ENCODE peak calls at places on chromosomes 12 and 14, in six cellular contexts. H is H9, D is IMR-90, G is mesenchymal stem cell, W is H1, X is trophoblast cell. Y is an unnamed sample.
A peak's percentile ranks its signal among the peaks of the same experiment; 100 is the strongest.

GRCh38 chr14:58488550-58488949 is 61.0 kb downstream of the KIAA0586 start:
- DNase-seq in W (no peak), G (peak; percentile 40), D (peak; percentile 50), H (no peak), X (no peak), Y (no peak)

GRCh38 chr12:131282292-131283080 is 328.8 kb downstream of the ADGRD1 start:
- DNase-seq in G (no peak), D (no peak), W (no peak), H (no peak), X (no peak), Y (no peak)

GRCh38 chr12:44847888-44848770 is 28.0 kb downstream of the NELL2 start:
- DNase-seq in D (no peak), X (no peak), H (no peak), G (no peak), W (no peak), Y (no peak)

GRCh38 chr12:112466011-112466422 is 47.3 kb downstream of the PTPN11 start:
- DNase-seq in H (no peak), D (no peak), W (no peak), X (no peak), G (no peak), Y (no peak)

GRCh38 chr12:108543642-108544041 is 17.3 kb downstream of the SART3 start:
- DNase-seq in G (no peak), D (no peak), W (no peak), H (no peak), X (no peak), Y (no peak)

GRCh38 chr14:25004389-25004809 is 45.5 kb downstream of the STXBP6 start:
- DNase-seq in D (no peak), W (no peak), H (no peak), G (no peak), X (no peak), Y (no peak)

GRCh38 chr12:110244829-110245228 is 36.2 kb upstream of the ATP2A2 start:
- DNase-seq in W (no peak), G (no peak), H (peak; percentile 89), D (no peak), X (no peak), Y (no peak)

GRCh38 chr12:27870939-27871338 is 90.9 kb upstream of the MANSC4 start:
- DNase-seq in G (peak; percentile 43), D (peak; percentile 90), X (no peak), W (no peak), H (no peak), Y (no peak)

GRCh38 chr12:113933201-113933786 is 32.8 kb downstream of the RBM19 start:
- DNase-seq in W (no peak), D (peak; percentile 79), X (no peak), G (peak; percentile 90), H (no peak), Y (peak; percentile 48)

GRCh38 chr14:20494935-20495766 is 10.2 kb upstream of the RNASE10 start:
- DNase-seq in W (no peak), G (no peak), D (peak; percentile 53), H (peak; percentile 34), X (peak; percentile 69), Y (no peak)

GRCh38 chr12:132686831-132687210 is 321 bp downstream of the POLE start:
- DNase-seq in D (no peak), W (no peak), H (no peak), X (no peak), G (no peak), Y (no peak)
- H2BK120ac ChIP-seq in D (no peak overlapping the region), W (no peak overlapping the region), H (no peak overlapping the region), X (peak overlapping the region; percentile 94), G (peak overlapping the region; percentile 49), Y (no peak overlapping the region)

GRCh38 chr14:73253721-73254120 is 16.4 kb downstream of the PAPLN start:
- DNase-seq in D (no peak), H (no peak), G (no peak), W (no peak), X (no peak), Y (no peak)

GRCh38 chr14:73254247-73255004 is 17.1 kb downstream of the PAPLN start:
- DNase-seq in H (no peak), X (no peak), W (no peak), G (no peak), D (no peak), Y (no peak)

GRCh38 chr14:73258076-73258475 is 20.8 kb downstream of the PAPLN start:
- DNase-seq in X (no peak), H (no peak), W (no peak), D (no peak), G (no peak), Y (no peak)

GRCh38 chr14:73255005-73255400 is 17.7 kb downstream of the PAPLN start:
- DNase-seq in D (no peak), G (no peak), W (no peak), H (no peak), X (no peak), Y (no peak)

GRCh38 chr14:73255693-73256225 is 18.5 kb downstream of the PAPLN start:
- DNase-seq in W (no peak), G (no peak), H (no peak), D (no peak), X (no peak), Y (no peak)
- H2AFZ ChIP-seq in W (no peak overlapping the region), G (no peak overlapping the region), H (no peak overlapping the region), D (no peak overlapping the region), X (no peak overlapping the region), Y (no peak overlapping the region)

DNA sequence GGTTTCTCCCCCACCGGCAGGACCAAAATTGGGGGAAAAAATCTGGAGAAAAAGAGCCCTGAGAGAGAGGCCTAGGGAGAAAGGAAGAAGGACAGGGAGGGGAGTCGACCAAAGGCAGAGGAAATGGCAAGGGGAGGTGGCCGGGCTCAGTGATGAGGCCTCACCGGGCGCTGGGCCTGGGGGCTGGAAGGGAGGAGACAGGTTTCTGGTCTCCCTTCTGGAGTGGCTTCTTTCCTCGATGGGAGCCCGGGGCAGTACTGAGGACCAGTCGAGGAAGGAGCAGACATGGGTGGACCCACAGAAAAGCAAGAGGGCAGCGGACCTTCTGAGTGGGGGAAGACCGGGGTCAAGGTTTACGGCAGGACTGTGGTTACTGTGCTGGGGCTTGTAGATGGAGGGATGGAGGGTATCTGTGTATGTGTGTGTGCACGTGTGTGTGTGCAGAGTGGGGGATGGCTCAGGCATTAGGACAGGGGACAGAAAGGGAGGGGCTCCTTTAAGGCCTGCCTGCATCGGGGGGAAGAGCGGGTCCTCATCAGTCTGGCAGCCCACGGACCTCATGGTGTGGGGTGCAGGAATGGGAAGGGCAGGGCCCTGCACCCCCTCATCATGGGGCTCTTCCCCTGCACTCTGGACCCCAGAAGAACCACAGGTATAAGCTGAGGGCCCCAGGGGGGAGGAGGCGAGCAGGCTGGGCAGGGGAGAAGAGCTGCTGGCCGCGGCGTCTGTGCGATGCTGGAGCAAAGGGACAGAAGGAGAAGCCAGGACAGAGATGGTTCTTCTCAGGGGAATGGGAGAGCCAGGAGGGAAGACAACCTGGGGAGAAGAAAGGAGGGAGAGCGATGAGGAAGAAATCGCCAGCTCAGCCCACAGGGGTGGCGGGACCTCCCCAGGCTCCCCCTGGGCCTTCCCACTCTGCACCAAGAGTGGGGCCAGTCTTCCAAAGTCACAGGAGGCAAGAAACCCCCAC is 15.1 kb upstream of the RPLP0 start:
- DNase-seq in D (no peak), G (no peak), W (no peak), X (no peak), H (no peak), Y (no peak)
- H2BK120ac ChIP-seq in D (no peak overlapping the region), G (no peak overlapping the region), W (no peak overlapping the region), X (no peak overlapping the region), H (no peak overlapping the region), Y (no peak overlapping the region)

DNA sequence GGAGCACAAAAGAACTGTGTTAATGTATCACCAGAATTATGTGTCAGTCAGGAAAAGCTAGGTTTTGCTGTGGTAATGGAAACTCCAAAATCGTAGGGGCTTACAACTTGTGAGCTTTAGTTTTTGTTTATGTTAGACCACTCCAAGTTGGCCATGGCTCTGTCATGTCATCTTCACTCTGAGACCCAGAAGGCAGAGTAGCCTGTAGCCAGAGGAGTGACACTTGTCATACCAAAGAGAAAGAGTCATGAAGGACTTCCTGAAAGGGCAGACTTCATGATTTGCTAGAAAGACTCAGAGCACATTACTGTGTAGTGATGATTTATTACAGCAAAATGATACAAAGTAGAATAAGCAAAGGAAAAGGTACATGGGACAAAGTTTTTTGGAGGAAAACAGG is 133.6 kb upstream of the SSTR1 start:
- DNase-seq in H (no peak), G (no peak), W (no peak), D (no peak), X (no peak), Y (no peak)
- H2AFZ ChIP-seq in H (no peak overlapping the region), G (no peak overlapping the region), W (no peak overlapping the region), D (no peak overlapping the region), X (no peak overlapping the region), Y (no peak overlapping the region)

DNA sequence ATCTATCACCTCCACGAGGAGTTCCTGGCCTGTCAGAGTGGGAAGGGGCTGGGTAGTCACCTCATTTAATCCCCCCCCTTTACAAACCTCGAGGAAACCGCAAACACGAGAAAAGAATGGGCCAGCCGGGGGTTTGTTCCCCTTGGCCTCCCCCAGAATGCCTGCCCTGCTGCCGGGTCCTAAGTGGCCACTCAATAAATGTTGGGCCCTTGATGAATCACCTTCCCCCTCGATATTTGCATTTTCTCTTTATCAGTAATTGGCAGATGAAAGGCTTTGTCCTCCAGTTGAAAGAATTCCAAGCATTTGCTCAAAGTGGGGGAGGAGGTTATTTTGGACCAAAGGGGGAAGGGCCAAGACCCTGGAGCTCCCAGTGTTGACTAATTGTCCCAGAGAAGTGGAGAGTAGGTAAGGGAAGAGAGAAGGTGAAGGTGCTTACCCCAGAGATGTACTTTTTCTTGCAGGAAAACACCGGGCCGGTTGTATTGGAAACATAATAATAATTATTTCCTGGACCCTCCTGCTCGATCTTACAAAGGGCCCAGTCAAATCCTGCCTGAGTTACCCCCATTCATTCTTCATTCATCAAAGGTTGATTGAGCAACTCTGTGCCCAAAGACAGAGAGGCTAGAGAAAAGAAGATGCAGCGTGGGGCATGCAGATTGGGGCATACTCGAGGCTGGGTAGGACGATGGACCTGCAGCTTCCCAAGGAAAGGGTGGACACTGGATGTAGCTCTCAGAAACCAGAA is 1.9 kb upstream of the KDM2B start:
- DNase-seq in X (no peak), W (peak; percentile 82), G (no peak), D (no peak), H (peak; percentile 87), Y (peak; percentile 86)
- H2BK120ac ChIP-seq in X (peak overlapping the region; percentile 50), W (peak overlapping the region; percentile 11), G (no peak overlapping the region), D (peak overlapping the region; percentile 12), H (no peak overlapping the region), Y (no peak overlapping the region)

DNA sequence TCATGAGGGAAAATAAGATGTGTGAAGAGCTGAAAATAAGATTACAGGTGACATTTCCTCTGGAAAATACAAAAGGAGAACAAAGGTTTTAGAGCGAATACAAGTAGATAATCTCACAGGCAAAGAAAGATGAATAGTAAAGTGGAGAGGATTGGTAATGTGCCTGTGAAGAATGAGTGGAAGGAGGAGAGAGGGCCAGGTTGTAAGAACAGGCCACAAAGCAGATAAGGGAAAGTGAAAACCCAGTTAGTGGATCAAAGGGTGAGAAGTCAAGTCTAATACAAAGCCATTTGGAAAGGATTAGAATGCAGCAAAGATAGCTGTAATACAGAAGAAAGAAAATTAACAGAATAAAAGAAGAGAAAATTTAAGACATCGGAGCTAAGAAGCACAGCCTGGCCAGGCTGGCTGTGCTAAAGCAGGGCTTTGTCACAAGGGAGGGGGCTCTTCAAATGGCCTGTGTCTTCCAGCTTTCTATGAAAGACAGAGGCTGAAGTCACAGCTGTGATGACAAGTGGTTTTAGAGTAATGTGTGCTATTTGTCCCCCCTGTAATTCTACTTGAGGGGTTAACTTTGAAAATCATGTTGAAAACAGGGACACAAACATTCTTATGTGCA is 344.6 kb upstream of the NAV3 start:
- DNase-seq in D (no peak), G (no peak), W (no peak), X (no peak), H (no peak), Y (peak; percentile 8)
- H2AFZ ChIP-seq in D (no peak overlapping the region), G (no peak overlapping the region), W (no peak overlapping the region), X (no peak overlapping the region), H (no peak overlapping the region), Y (peak overlapping the region; percentile 66)